ENCODE peak calls at places on chromosomes 5 and 9, in nine cellular contexts. S is lung; F is cardiac muscle cell; G is colonic mucosa; T is SK-N-SH; L is dorsolateral prefrontal cortex; U is CD4-positive, alpha-beta T cell; W is tibial artery; R is ovary. E is an unnamed sample.

GRCh38 chr5:51382759-51383493 is at the start of gene ISL1:
- DNase-seq in F (peak), T (peak), G (peak), L (no peak), W (no peak), U (no peak), S (peak), R (no peak), E (no peak)

GRCh38 chr5:54873696-54874095 is 111.7 kb downstream of the ESM1 start:
- DNase-seq in L (no peak), R (no peak), S (no peak), W (no peak), T (no peak), F (no peak), U (no peak), G (no peak), E (no peak)

GRCh38 chr9:126430124-126430523 is 103.5 kb downstream of the MVB12B start:
- DNase-seq in U (no peak), T (no peak), L (no peak), G (no peak), R (no peak), S (no peak), W (no peak), F (no peak), E (no peak)

GRCh38 chr5:9562101-9562500 is 16.2 kb upstream of the SEMA5A start:
- DNase-seq in S (no peak), W (no peak), F (no peak), T (no peak), R (no peak), G (no peak), L (no peak), U (no peak), E (no peak)

GRCh38 chr9:37293664-37294524 is 128.6 kb upstream of the GRHPR start:
- DNase-seq in G (no peak), S (no peak), W (no peak), T (peak), R (no peak), L (no peak), F (no peak), U (no peak), E (no peak)

GRCh38 chr5:125059255-125060050 is 313.0 kb upstream of the ZNF608 start:
- DNase-seq in R (no peak), F (no peak), L (no peak), G (no peak), T (no peak), U (no peak), W (no peak), S (no peak), E (no peak)

GRCh38 chr9:129624947-129625346 is 1.0 kb upstream of the NTMT1 start:
- DNase-seq in F (no peak), S (no peak), L (no peak), R (no peak), U (peak), G (no peak), T (no peak), W (no peak), E (no peak)

GRCh38 chr5:61551637-61552313 is 219.7 kb downstream of the ZSWIM6 start:
- DNase-seq in R (no peak), T (no peak), U (no peak), S (no peak), W (peak), G (no peak), L (no peak), F (no peak), E (no peak)

GRCh38 chr5:59840200-59840601 is 53.3 kb downstream of the PDE4D start:
- DNase-seq in R (no peak), W (no peak), L (no peak), F (no peak), T (peak), U (no peak), G (no peak), S (no peak), E (no peak)

GRCh38 chr9:87639949-87640348 is 86.0 kb upstream of the CTSL start:
- DNase-seq in G (no peak), U (no peak), T (peak), W (no peak), F (no peak), R (no peak), S (no peak), L (no peak), E (no peak)
- H3K27ac ChIP-seq in G (no peak), U (no peak), T (peak), W (no peak), F (no peak), R (no peak), S (no peak), L (no peak), E (peak)

DNA sequence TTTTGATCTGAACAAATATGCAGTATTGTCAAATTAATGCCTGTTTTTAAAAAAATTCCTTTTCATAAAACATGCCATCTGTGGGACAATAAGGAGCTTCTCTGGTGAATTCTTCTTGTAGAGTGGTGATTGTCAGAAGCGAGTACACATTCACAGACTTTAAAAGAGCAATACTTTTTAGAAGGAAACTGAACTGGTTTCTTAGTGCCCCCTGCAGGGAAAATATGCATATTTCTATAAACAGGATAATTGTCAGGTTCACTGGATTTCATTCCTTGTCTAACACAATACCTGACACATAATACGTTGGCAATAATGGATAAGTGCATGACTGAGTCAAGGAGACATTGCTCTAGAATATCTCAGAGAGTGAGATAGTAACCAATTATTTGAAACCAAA is 133.7 kb downstream of the KIF4B start:
- DNase-seq in L (no peak), R (no peak), F (no peak), T (peak), S (no peak), G (no peak), W (no peak), U (no peak), E (no peak)
- TF ChIP-seq CTCF in L (peak), R (peak), F (peak), T (peak), S (no peak), G (no peak), W (peak), U (peak), E (no peak)

GRCh38 chr5:179623001-179623905 is at the start of gene HNRNPH1:
- DNase-seq in S (peak), U (peak), W (peak), F (peak), G (peak), R (peak), L (peak), T (peak), E (peak)
- H3K27ac ChIP-seq in S (peak), U (peak), W (peak), F (peak), G (peak), R (peak), L (peak), T (peak), E (peak)

GRCh38 chr5:45774528-45774927 is 78.3 kb upstream of the HCN1 start:
- DNase-seq in U (no peak), W (no peak), S (no peak), R (no peak), G (no peak), L (no peak), T (no peak), F (peak), E (no peak)
- TF ChIP-seq CTCF in U (no peak), W (no peak), S (no peak), R (no peak), G (no peak), L (peak), T (peak), F (no peak), E (no peak)

DNA sequence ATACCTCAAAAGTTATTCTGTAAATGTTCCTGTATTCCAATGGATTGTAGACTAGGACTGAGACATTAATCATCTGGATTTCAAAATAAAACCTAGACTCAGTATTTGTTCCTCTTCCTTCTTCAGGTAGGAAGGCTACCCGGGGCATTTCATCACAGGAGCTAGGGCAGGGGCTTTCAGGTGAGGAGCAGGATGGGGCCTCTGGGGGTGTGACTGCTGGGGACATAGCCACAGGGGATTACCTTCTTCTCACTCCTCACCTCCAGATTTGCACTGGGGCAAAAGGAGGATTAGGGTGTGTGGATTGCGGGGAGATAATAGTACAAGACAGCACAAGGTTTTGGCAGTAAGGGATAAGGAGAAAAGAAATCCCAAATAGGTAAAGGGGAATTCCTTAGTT is 37.9 kb upstream of the SRP19 start:
- DNase-seq in R (no peak), S (no peak), G (no peak), T (no peak), L (no peak), U (no peak), F (no peak), W (no peak), E (no peak)
- H3K27ac ChIP-seq in R (no peak), S (no peak), G (no peak), T (no peak), L (peak), U (no peak), F (no peak), W (no peak), E (no peak)

GRCh38 chr5:179907570-179908324 is at the start of gene TBC1D9B:
- DNase-seq in W (peak), T (peak), U (peak), F (peak), G (peak), S (peak), R (peak), L (peak), E (peak)

GRCh38 chr5:179906294-179906794 is 1.4 kb downstream of the TBC1D9B start:
- DNase-seq in T (no peak), G (no peak), S (no peak), W (no peak), U (no peak), F (no peak), L (no peak), R (no peak), E (peak)

GRCh38 chr5:179906795-179907569 is 715 bp downstream of the TBC1D9B start:
- DNase-seq in S (no peak), G (peak), F (peak), U (peak), L (peak), R (no peak), W (no peak), T (peak), E (peak)

GRCh38 chr5:179909224-179909623 is 1.5 kb upstream of the TBC1D9B start:
- DNase-seq in F (no peak), R (no peak), G (no peak), U (no peak), T (no peak), L (no peak), S (no peak), W (no peak), E (no peak)

DNA sequence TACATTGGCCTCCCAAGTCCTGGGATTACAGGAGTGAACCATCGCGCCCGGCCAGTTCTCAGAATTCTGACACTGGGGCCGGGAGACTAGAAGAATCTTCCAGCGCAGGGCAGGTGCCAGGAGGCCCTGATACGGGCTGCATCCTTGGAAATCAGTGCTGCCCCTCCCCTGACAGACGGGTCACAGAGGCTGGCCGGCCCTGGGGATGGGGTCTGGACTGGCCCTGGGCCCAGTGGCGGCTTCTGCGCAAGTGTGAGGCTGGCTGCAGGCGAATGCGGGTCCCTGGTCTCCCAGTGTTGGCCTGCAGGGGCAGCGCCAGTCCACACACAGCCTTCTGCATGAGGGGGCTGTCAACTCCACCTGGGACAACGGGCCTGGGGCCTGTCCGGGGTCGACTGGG is 831 bp upstream of the TBC1D9B start:
- DNase-seq in F (peak), G (no peak), R (no peak), L (no peak), T (peak), W (no peak), U (no peak), S (no peak), E (peak)
- TF ChIP-seq CTCF in F (no peak), G (no peak), R (no peak), L (no peak), T (peak), W (no peak), U (no peak), S (no peak), E (no peak)

DNA sequence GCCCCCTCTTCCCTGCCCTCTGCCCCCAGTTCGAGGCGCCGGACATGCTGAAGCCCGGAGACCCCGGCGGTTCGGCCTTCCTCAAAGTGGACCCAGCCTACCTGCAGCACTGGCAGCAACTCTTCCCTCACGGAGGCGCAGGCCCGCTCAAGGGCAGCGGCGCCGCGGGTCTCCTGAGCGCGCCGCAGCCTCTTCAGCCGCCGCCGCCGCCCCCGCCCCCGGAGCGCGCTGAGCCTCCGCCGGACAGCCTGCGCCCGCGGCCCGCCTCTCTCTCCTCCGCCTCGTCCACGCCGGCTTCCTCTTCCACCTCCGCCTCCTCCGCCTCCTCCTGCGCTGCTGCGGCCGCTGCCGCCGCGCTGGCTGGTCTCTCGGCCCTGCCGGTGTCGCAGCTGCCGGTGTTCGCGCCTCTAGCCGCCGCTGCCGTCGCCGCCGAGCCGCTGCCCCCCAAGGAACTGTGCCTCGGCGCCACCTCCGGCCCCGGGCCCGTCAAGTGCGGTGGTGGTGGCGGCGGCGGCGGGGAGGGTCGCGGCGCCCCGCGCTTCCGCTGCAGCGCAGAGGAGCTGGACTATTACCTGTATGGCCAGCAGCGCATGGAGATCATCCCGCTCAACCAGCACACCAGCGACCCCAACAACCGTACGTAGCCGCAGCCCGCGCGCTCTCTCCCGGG is 1.1 kb downstream of the PRDM6 start:
- DNase-seq in W (no peak), G (no peak), F (peak), U (no peak), R (peak), S (no peak), T (peak), L (no peak), E (no peak)
- H3K27ac ChIP-seq in W (peak), G (no peak), F (no peak), U (no peak), R (peak), S (peak), T (no peak), L (no peak), E (no peak)

E was measured in kidney.